ENCODE peak calls at places on chromosome 15, in nine cellular contexts. One of them, this sample, is unnamed.

GRCh38 chr15:31390777-31391486 is 64.3 kb downstream of the KLF13 start:
- DNase-seq in anterior cingulate cortex: no peak
- DNase-seq in renal cortical epithelial cell: no peak
- DNase-seq in stimulated activated CD4-positive, alpha-beta T cell treated with anti-CD3 and anti-CD28 coated beads, Interleukin-15, amount 100 ng/mL, for 24 hours: no peak
- DNase-seq in HuH-7.5: no peak
- DNase-seq in fibroblast of pulmonary artery: no peak
- DNase-seq in choroid plexus epithelial cell: no peak
- DNase-seq in EH: no peak
- DNase-seq in T-helper 17 cell: no peak
- DNase-seq in this sample: no peak

GRCh38 chr15:83837946-83838571 is 184.1 kb downstream of the ADAMTSL3 start:
- DNase-seq in anterior cingulate cortex: peak
- DNase-seq in renal cortical epithelial cell: peak
- DNase-seq in stimulated activated CD4-positive, alpha-beta T cell treated with anti-CD3 and anti-CD28 coated beads, Interleukin-15, amount 100 ng/mL, for 24 hours: peak
- DNase-seq in HuH-7.5: peak
- DNase-seq in fibroblast of pulmonary artery: peak
- DNase-seq in choroid plexus epithelial cell: peak
- DNase-seq in EH: no peak
- DNase-seq in T-helper 17 cell: no peak
- DNase-seq in this sample: peak

GRCh38 chr15:70382762-70383458 is 285.2 kb upstream of the TLE3 start:
- DNase-seq in anterior cingulate cortex: no peak
- DNase-seq in renal cortical epithelial cell: no peak
- DNase-seq in stimulated activated CD4-positive, alpha-beta T cell treated with anti-CD3 and anti-CD28 coated beads, Interleukin-15, amount 100 ng/mL, for 24 hours: no peak
- DNase-seq in HuH-7.5: no peak
- DNase-seq in fibroblast of pulmonary artery: no peak
- DNase-seq in choroid plexus epithelial cell: no peak
- DNase-seq in EH: no peak
- DNase-seq in T-helper 17 cell: no peak
- DNase-seq in this sample: no peak

GRCh38 chr15:26082833-26083174 is 219.7 kb upstream of the ATP10A start:
- DNase-seq in anterior cingulate cortex: no peak
- DNase-seq in renal cortical epithelial cell: peak
- DNase-seq in stimulated activated CD4-positive, alpha-beta T cell treated with anti-CD3 and anti-CD28 coated beads, Interleukin-15, amount 100 ng/mL, for 24 hours: no peak
- DNase-seq in HuH-7.5: no peak
- DNase-seq in fibroblast of pulmonary artery: peak
- DNase-seq in choroid plexus epithelial cell: peak
- DNase-seq in EH: no peak
- DNase-seq in T-helper 17 cell: no peak
- DNase-seq in this sample: no peak

GRCh38 chr15:83206971-83207621 is 527 bp downstream of the HDGFL3 start:
- DNase-seq in anterior cingulate cortex: peak
- DNase-seq in renal cortical epithelial cell: no peak
- DNase-seq in stimulated activated CD4-positive, alpha-beta T cell treated with anti-CD3 and anti-CD28 coated beads, Interleukin-15, amount 100 ng/mL, for 24 hours: peak
- DNase-seq in HuH-7.5: peak
- DNase-seq in fibroblast of pulmonary artery: peak
- DNase-seq in choroid plexus epithelial cell: peak
- DNase-seq in EH: peak
- DNase-seq in T-helper 17 cell: no peak
- DNase-seq in this sample: peak

GRCh38 chr15:43903864-43904290 is 77.1 kb downstream of the WDR76 start:
- DNase-seq in anterior cingulate cortex: peak
- DNase-seq in renal cortical epithelial cell: peak
- DNase-seq in stimulated activated CD4-positive, alpha-beta T cell treated with anti-CD3 and anti-CD28 coated beads, Interleukin-15, amount 100 ng/mL, for 24 hours: peak
- DNase-seq in HuH-7.5: peak
- DNase-seq in fibroblast of pulmonary artery: peak
- DNase-seq in choroid plexus epithelial cell: peak
- DNase-seq in EH: peak
- DNase-seq in T-helper 17 cell: peak
- DNase-seq in this sample: peak

GRCh38 chr15:40439461-40440299 is 1.1 kb upstream of the BAHD1 start:
- DNase-seq in anterior cingulate cortex: no peak
- DNase-seq in renal cortical epithelial cell: peak
- DNase-seq in stimulated activated CD4-positive, alpha-beta T cell treated with anti-CD3 and anti-CD28 coated beads, Interleukin-15, amount 100 ng/mL, for 24 hours: peak
- DNase-seq in HuH-7.5: peak
- DNase-seq in fibroblast of pulmonary artery: peak
- DNase-seq in choroid plexus epithelial cell: peak
- DNase-seq in EH: peak
- DNase-seq in T-helper 17 cell: no peak
- DNase-seq in this sample: peak

GRCh38 chr15:91882858-91883586 is 29.5 kb downstream of the SLCO3A1 start:
- DNase-seq in anterior cingulate cortex: no peak
- DNase-seq in renal cortical epithelial cell: no peak
- DNase-seq in stimulated activated CD4-positive, alpha-beta T cell treated with anti-CD3 and anti-CD28 coated beads, Interleukin-15, amount 100 ng/mL, for 24 hours: no peak
- DNase-seq in HuH-7.5: no peak
- DNase-seq in fibroblast of pulmonary artery: no peak
- DNase-seq in choroid plexus epithelial cell: no peak
- DNase-seq in EH: peak
- DNase-seq in T-helper 17 cell: no peak
- DNase-seq in this sample: no peak

GRCh38 chr15:36591534-36592411 is 12.3 kb downstream of the CDIN1 start:
- DNase-seq in anterior cingulate cortex: peak
- DNase-seq in renal cortical epithelial cell: no peak
- DNase-seq in stimulated activated CD4-positive, alpha-beta T cell treated with anti-CD3 and anti-CD28 coated beads, Interleukin-15, amount 100 ng/mL, for 24 hours: no peak
- DNase-seq in HuH-7.5: no peak
- DNase-seq in fibroblast of pulmonary artery: peak
- DNase-seq in choroid plexus epithelial cell: no peak
- DNase-seq in EH: peak
- DNase-seq in T-helper 17 cell: no peak
- DNase-seq in this sample: no peak

GRCh38 chr15:94231728-94232086 is 346 bp downstream of the MCTP2 start:
- DNase-seq in anterior cingulate cortex: no peak
- DNase-seq in renal cortical epithelial cell: no peak
- DNase-seq in stimulated activated CD4-positive, alpha-beta T cell treated with anti-CD3 and anti-CD28 coated beads, Interleukin-15, amount 100 ng/mL, for 24 hours: no peak
- DNase-seq in HuH-7.5: no peak
- DNase-seq in fibroblast of pulmonary artery: no peak
- DNase-seq in choroid plexus epithelial cell: no peak
- DNase-seq in EH: no peak
- DNase-seq in T-helper 17 cell: no peak
- DNase-seq in this sample: peak

GRCh38 chr15:80660114-80660513 is 35.0 kb upstream of the ABHD17C start:
- DNase-seq in anterior cingulate cortex: no peak
- DNase-seq in renal cortical epithelial cell: peak
- DNase-seq in stimulated activated CD4-positive, alpha-beta T cell treated with anti-CD3 and anti-CD28 coated beads, Interleukin-15, amount 100 ng/mL, for 24 hours: no peak
- DNase-seq in HuH-7.5: no peak
- DNase-seq in fibroblast of pulmonary artery: peak
- DNase-seq in choroid plexus epithelial cell: no peak
- DNase-seq in EH: peak
- DNase-seq in T-helper 17 cell: no peak
- DNase-seq in this sample: no peak

GRCh38 chr15:92853222-92853621 is 46.9 kb upstream of the CHD2 start:
- DNase-seq in anterior cingulate cortex: no peak
- DNase-seq in renal cortical epithelial cell: no peak
- DNase-seq in stimulated activated CD4-positive, alpha-beta T cell treated with anti-CD3 and anti-CD28 coated beads, Interleukin-15, amount 100 ng/mL, for 24 hours: no peak
- DNase-seq in HuH-7.5: no peak
- DNase-seq in fibroblast of pulmonary artery: no peak
- DNase-seq in choroid plexus epithelial cell: no peak
- DNase-seq in EH: no peak
- DNase-seq in T-helper 17 cell: no peak
- DNase-seq in this sample: no peak

GRCh38 chr15:84608707-84609284 is 8.0 kb downstream of the ZSCAN2 start:
- DNase-seq in anterior cingulate cortex: no peak
- DNase-seq in renal cortical epithelial cell: no peak
- DNase-seq in stimulated activated CD4-positive, alpha-beta T cell treated with anti-CD3 and anti-CD28 coated beads, Interleukin-15, amount 100 ng/mL, for 24 hours: no peak
- DNase-seq in HuH-7.5: no peak
- DNase-seq in fibroblast of pulmonary artery: no peak
- DNase-seq in choroid plexus epithelial cell: no peak
- DNase-seq in EH: no peak
- DNase-seq in T-helper 17 cell: no peak
- DNase-seq in this sample: no peak

GRCh38 chr15:59570364-59570763 is 41.2 kb upstream of the GCNT3 start:
- DNase-seq in anterior cingulate cortex: no peak
- DNase-seq in renal cortical epithelial cell: peak
- DNase-seq in stimulated activated CD4-positive, alpha-beta T cell treated with anti-CD3 and anti-CD28 coated beads, Interleukin-15, amount 100 ng/mL, for 24 hours: no peak
- DNase-seq in HuH-7.5: no peak
- DNase-seq in fibroblast of pulmonary artery: no peak
- DNase-seq in choroid plexus epithelial cell: no peak
- DNase-seq in EH: no peak
- DNase-seq in T-helper 17 cell: no peak
- DNase-seq in this sample: no peak

GRCh38 chr15:52102468-52102867 is 10.1 kb downstream of the BCL2L10 start:
- DNase-seq in anterior cingulate cortex: no peak
- DNase-seq in renal cortical epithelial cell: peak
- DNase-seq in stimulated activated CD4-positive, alpha-beta T cell treated with anti-CD3 and anti-CD28 coated beads, Interleukin-15, amount 100 ng/mL, for 24 hours: no peak
- DNase-seq in HuH-7.5: no peak
- DNase-seq in fibroblast of pulmonary artery: peak
- DNase-seq in choroid plexus epithelial cell: peak
- DNase-seq in EH: peak
- DNase-seq in T-helper 17 cell: no peak
- DNase-seq in this sample: no peak

GRCh38 chr15:58037902-58038301 is 27.6 kb downstream of the ALDH1A2 start:
- DNase-seq in anterior cingulate cortex: no peak
- DNase-seq in renal cortical epithelial cell: no peak
- DNase-seq in stimulated activated CD4-positive, alpha-beta T cell treated with anti-CD3 and anti-CD28 coated beads, Interleukin-15, amount 100 ng/mL, for 24 hours: no peak
- DNase-seq in HuH-7.5: no peak
- DNase-seq in fibroblast of pulmonary artery: no peak
- DNase-seq in choroid plexus epithelial cell: peak
- DNase-seq in EH: no peak
- DNase-seq in T-helper 17 cell: no peak
- DNase-seq in this sample: no peak

GRCh38 chr15:88568589-88568988 is 22.1 kb upstream of the DET1 start:
- DNase-seq in anterior cingulate cortex: no peak
- DNase-seq in renal cortical epithelial cell: no peak
- DNase-seq in stimulated activated CD4-positive, alpha-beta T cell treated with anti-CD3 and anti-CD28 coated beads, Interleukin-15, amount 100 ng/mL, for 24 hours: no peak
- DNase-seq in HuH-7.5: no peak
- DNase-seq in fibroblast of pulmonary artery: no peak
- DNase-seq in choroid plexus epithelial cell: no peak
- DNase-seq in EH: peak
- DNase-seq in T-helper 17 cell: no peak
- DNase-seq in this sample: no peak

This sample was measured in activated CD4-positive, alpha-beta memory T cell treated with anti-CD3 and anti-CD28 coated beads for 36 hours.